ENCODE peak calls at places on chromosomes 4 and X, in nine cellular contexts. G is breast epithelium, U is upper lobe of right lung, D is AG09309, P is dorsolateral prefrontal cortex, R is brain microvascular endothelial cell, K is gastrocnemius medialis, A is OCI-LY7, F is tibial artery. Y is an unnamed sample.

GRCh38 chrX:47817897-47818296 is 18.8 kb upstream of the ZNF81 start:
- DNase-seq in U (no peak), A (no peak), G (no peak), P (no peak), D (no peak), F (no peak), K (no peak), R (no peak), Y (no peak)

GRCh38 chr4:128519163-128519810 is 231.7 kb upstream of the PGRMC2 start:
- DNase-seq in U (no peak), A (no peak), G (no peak), P (peak), F (peak), R (no peak), K (no peak), D (no peak), Y (no peak)

GRCh38 chr4:20487446-20487845 is 212.8 kb upstream of the PACRGL start:
- DNase-seq in D (no peak), R (no peak), F (no peak), K (no peak), U (no peak), A (no peak), G (no peak), P (no peak), Y (no peak)

GRCh38 chrX:3609800-3610199 is 103.6 kb downstream of the PRKX start:
- DNase-seq in A (no peak), U (no peak), F (no peak), D (peak), P (no peak), R (peak), G (no peak), K (no peak), Y (no peak)

GRCh38 chr4:106614446-106614845 is 245.9 kb upstream of the GIMD1 start:
- DNase-seq in A (no peak), P (no peak), D (no peak), K (no peak), F (no peak), U (no peak), G (no peak), R (no peak), Y (no peak)

GRCh38 chr4:71184195-71184781 is 154.5 kb upstream of the SLC4A4 start:
- DNase-seq in G (no peak), R (peak), F (no peak), U (no peak), K (no peak), D (peak), A (peak), P (peak), Y (peak)

GRCh38 chr4:5220028-5220427 is 168.7 kb downstream of the STK32B start:
- DNase-seq in G (no peak), F (no peak), K (no peak), A (no peak), U (no peak), R (peak), P (no peak), D (no peak), Y (no peak)

GRCh38 chr4:152277333-152277732 is 258.6 kb downstream of the FBXW7 start:
- DNase-seq in A (no peak), D (no peak), P (no peak), R (no peak), U (no peak), K (no peak), G (no peak), F (no peak), Y (no peak)

GRCh38 chrX:154348646-154349358 is 25.6 kb downstream of the FLNA start:
- DNase-seq in F (peak), R (no peak), A (no peak), U (peak), P (no peak), G (peak), D (no peak), K (no peak), Y (no peak)

GRCh38 chrX:127558811-127559210 is 493.4 kb downstream of the ACTRT1 start:
- DNase-seq in P (no peak), U (no peak), F (no peak), K (no peak), D (no peak), G (no peak), A (no peak), R (no peak), Y (no peak)

GRCh38 chr4:147994491-147995385 is 262.9 kb downstream of the ARHGAP10 start:
- DNase-seq in A (no peak), R (no peak), D (no peak), K (no peak), F (no peak), P (no peak), U (no peak), G (no peak), Y (no peak)

GRCh38 chr4:70818921-70819320 is 20.8 kb downstream of the GRSF1 start:
- DNase-seq in D (no peak), U (no peak), G (no peak), P (no peak), F (no peak), A (no peak), K (no peak), R (no peak), Y (no peak)

GRCh38 chrX:133405498-133406180 is 9.7 kb downstream of the GPC4 start:
- DNase-seq in G (no peak), U (no peak), D (no peak), P (no peak), A (no peak), K (no peak), F (no peak), R (no peak), Y (no peak)

GRCh38 chr4:3877868-3878267 is 111.7 kb downstream of the ADRA2C start:
- DNase-seq in P (no peak), R (no peak), A (no peak), F (no peak), U (no peak), G (no peak), K (no peak), D (no peak), Y (no peak)

GRCh38 chr4:3878678-3879077 is 112.5 kb downstream of the ADRA2C start:
- DNase-seq in P (no peak), G (no peak), U (no peak), D (no peak), K (no peak), R (no peak), A (no peak), F (no peak), Y (no peak)

GRCh38 chr4:3877236-3877635 is 111.1 kb downstream of the ADRA2C start:
- DNase-seq in R (peak), A (no peak), P (no peak), D (peak), U (no peak), F (no peak), K (no peak), G (no peak), Y (no peak)

GRCh38 chr4:3879681-3880594 is 113.8 kb downstream of the ADRA2C start:
- DNase-seq in A (no peak), K (no peak), F (peak), D (no peak), P (no peak), U (peak), G (no peak), R (no peak), Y (no peak)

GRCh38 chr4:3880595-3881120 is 114.5 kb downstream of the ADRA2C start:
- DNase-seq in R (peak), F (peak), A (peak), G (peak), D (peak), U (peak), K (no peak), P (peak), Y (peak)
- TF ChIP-seq CTCF in R (peak), F (peak), A (peak), G (peak), D (peak), U (peak), K (peak), P (peak), Y (peak)

DNA sequence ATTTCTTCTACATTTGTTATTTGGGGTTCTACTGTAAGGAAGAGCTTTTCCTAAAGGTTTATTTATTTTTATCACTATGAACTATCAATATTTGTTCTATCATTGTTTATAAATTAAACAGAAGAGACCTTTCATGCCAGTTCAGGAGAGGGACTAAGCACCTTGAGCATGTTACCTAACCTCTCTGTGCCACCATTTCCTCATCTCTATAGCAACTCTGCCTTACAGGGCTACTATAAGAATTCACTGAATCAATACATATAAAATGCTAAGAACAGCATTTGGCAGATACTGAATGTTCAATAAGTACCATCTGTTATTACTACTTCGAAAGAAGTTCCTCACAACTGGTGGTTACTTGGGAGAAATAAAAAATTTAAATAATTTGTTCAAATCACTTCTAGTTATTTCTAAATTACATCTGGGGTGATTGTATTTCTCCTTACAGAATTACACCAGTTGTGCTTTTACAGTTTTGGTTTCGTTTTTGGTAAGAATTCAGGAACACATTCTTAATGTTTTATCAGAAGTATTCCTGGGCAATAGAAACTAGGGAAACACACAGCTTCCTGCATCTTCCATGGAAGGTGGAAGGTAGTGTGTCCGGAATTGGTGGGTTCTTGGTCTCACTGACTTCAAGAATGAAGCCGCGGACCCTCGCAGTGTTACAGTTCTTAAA is 32.9 kb downstream of the EREG start:
- DNase-seq in G (no peak), A (no peak), K (no peak), D (no peak), P (no peak), R (no peak), F (no peak), U (no peak), Y (no peak)
- H3K4me3 ChIP-seq in G (peak), A (peak), K (peak), D (no peak), P (no peak), R (no peak), F (peak), U (peak), Y (no peak)

GRCh38 chr4:68426516-68426915 is 20.7 kb upstream of the TMPRSS11E start:
- DNase-seq in A (no peak), F (no peak), R (no peak), D (no peak), K (no peak), G (no peak), P (no peak), U (no peak), Y (no peak)
- TF ChIP-seq CTCF in A (no peak), F (no peak), R (no peak), D (no peak), K (no peak), G (no peak), P (no peak), U (no peak), Y (no peak)

DNA sequence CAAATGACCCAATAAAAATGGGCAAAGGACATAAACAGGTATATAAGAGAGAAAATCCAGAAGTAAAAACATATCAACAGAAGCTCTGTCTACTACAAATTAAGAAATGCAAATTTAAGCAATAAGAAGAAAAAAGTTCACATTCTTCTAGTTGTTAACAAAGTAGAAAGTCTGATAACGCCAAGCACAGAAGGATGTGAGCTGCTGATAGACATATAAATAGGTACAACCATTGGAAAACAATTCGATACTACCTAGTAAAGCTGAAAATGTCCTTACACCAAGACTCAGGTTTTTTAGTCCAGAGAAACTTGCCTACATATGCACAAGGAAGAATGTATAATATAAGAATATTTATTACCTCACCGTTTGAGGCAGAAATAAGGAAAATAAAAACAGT is 35.8 kb upstream of the SLAIN2 start:
- DNase-seq in A (no peak), K (no peak), P (no peak), G (no peak), F (no peak), D (no peak), R (no peak), U (no peak), Y (no peak)
- H3K4me3 ChIP-seq in A (no peak), K (no peak), P (no peak), G (no peak), F (no peak), D (no peak), R (no peak), U (no peak), Y (no peak)

GRCh38 chr4:173515458-173515857 is 14.6 kb downstream of the HAND2 start:
- DNase-seq in D (no peak), G (no peak), U (no peak), K (no peak), F (no peak), A (no peak), R (no peak), P (no peak), Y (no peak)

GRCh38 chr4:173517781-173518371 is 12.2 kb downstream of the HAND2 start:
- DNase-seq in U (no peak), P (no peak), R (no peak), D (no peak), A (no peak), G (no peak), K (no peak), F (peak), Y (no peak)

GRCh38 chr4:173514641-173515217 is 15.3 kb downstream of the HAND2 start:
- DNase-seq in A (no peak), R (no peak), K (no peak), P (no peak), D (no peak), G (no peak), F (no peak), U (no peak), Y (no peak)

GRCh38 chr4:173518419-173519102 is 11.5 kb downstream of the HAND2 start:
- DNase-seq in R (no peak), G (no peak), D (no peak), A (no peak), F (peak), U (no peak), P (no peak), K (no peak), Y (no peak)

DNA sequence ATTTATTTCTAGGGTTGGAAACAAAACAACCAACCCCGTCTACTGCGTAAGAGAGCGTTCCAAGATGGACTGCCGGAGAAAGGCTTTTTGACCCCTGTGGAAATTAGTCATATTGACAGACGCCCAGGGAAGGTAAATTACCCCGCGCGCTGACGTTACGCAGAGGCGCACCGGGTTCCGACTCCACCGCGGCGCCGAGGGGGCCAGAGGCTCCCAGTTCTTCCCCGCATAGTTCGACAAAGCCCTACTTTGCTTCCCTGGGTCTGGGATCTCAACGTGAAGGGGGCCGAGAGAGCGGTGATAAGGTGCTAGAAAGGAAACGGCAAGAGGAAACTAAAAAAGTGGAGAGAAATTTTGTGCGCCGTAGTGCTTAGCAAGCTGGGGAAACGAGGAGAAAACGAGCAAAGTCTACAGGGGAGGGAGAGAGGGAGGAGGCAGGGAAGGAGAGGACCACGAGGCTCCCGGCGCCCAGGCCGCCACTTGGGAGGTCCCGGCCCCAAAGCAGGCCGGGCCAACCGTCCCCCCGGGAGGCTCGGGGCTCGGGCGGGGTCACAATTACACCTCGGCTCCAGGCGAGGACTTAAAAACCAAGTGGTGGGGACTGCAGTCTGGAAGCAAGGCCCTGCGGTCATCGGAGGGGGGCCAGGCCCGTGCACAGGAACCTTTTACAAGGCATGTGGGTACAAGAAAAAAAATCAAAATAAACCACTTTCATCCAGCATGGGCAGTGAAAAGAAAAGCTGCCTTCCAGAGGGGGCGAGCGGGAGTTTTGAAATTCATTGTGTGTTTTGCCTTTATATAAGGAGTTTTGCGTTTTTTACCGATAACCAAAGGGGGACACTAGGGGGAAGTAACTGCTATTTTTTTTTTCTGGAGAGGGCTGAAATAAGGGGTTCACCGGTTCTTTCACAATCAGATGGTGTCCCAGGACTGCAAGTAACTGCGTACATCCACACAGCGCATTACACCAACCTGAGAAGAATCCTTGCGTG is 13.1 kb downstream of the HAND2 start:
- DNase-seq in F (peak), G (no peak), K (no peak), U (no peak), R (no peak), A (no peak), D (no peak), P (no peak), Y (no peak)
- TF ChIP-seq CTCF in F (no peak), G (no peak), K (no peak), U (no peak), R (no peak), A (no peak), D (no peak), P (no peak), Y (no peak)

GRCh38 chr4:83417566-83417965 is 38.1 kb downstream of the HELQ start:
- DNase-seq in F (no peak), P (no peak), U (no peak), G (no peak), K (no peak), A (no peak), D (no peak), R (no peak), Y (no peak)
- H3K4me3 ChIP-seq in F (no peak), P (no peak), U (no peak), G (no peak), K (no peak), A (no peak), D (no peak), R (no peak), Y (no peak)

DNA sequence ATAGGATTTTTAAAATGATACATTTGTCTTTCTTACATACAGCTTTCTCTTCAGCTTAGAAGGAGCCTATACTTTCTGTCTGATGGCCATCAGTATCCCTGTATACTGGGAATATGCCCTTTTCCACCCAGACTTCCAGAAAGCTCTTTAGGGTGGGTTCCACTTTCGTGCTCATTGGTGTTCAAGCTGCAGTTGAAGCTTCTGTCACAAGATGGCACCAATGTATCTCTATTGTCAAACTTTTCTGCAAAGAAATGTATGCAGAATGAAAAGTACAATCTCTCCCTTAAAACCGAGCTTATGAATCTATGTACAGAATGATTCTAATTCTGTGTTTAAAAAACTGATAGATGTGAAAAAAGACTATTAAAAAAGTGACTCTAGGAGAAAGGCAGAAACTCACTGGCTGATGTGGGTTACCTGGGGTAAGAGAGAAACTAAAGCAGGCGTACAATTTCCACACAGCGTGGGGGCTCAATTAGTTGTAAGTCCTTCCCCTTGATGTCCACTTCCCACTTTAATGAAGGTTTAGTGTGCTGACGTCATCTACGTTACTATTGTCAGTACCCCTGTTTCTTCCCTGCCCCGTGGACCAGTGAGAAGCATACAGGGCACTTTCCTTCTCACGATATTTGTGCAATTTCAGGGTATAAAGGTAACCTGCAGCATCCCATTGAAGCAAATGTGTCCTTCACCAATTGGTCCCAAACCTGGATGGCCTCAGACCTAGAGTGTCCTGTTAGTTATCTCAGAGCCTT is 57.3 kb upstream of the TCEAL2 start:
- DNase-seq in K (no peak), F (no peak), A (peak), P (peak), R (peak), D (no peak), U (no peak), G (no peak), Y (no peak)
- TF ChIP-seq CTCF in K (peak), F (peak), A (peak), P (peak), R (peak), D (peak), U (peak), G (peak), Y (no peak)

DNA sequence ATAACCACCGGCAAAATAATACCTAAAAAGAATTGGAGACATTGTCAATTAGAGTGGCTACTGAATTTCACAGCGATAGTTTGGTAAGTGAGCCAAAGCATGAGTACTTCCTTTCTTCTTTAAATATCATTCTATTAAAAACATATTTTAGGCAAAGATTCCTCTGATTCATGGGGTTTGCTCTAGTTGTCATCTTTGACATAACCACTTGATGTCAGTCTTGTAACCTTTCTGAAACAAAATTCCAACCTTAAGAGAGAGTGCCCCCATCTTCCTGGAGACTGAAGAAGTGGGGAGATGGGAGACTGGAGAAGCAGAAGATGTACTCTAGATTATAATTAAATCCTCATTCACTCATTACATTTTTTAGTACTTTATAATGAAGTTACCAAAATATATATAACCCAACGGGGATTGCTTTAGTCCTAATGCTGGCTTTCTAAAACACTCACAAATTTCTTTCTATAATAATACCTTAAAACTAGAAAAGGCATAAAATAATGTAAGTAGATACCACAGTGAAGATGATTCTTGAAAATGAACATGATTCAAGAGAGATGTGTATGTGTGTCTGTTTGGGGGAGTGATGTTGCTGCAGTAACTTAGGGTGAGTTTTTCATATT is 96.4 kb downstream of the EMCN start:
- DNase-seq in K (no peak), A (peak), D (no peak), F (no peak), P (no peak), R (peak), G (no peak), U (no peak), Y (peak)
- H3K4me3 ChIP-seq in K (peak), A (no peak), D (peak), F (peak), P (peak), R (no peak), G (peak), U (no peak), Y (no peak)

GRCh38 chr4:178136736-178137345 is 694.6 kb upstream of the AGA start:
- DNase-seq in F (peak), R (no peak), A (no peak), G (no peak), D (no peak), P (no peak), K (no peak), U (peak), Y (no peak)
- TF ChIP-seq CTCF in F (no peak), R (no peak), A (no peak), G (no peak), D (no peak), P (no peak), K (no peak), U (no peak), Y (no peak)

GRCh38 chrX:98338544-98338943 is 1454.8 kb downstream of the RPA4 start:
- DNase-seq in R (no peak), D (no peak), F (no peak), G (no peak), K (no peak), A (no peak), P (no peak), U (no peak), Y (no peak)
- H3K4me3 ChIP-seq in R (no peak), D (no peak), F (no peak), G (no peak), K (no peak), A (no peak), P (no peak), U (no peak), Y (no peak)

Y was measured in HFF-Myc.